ENCODE peak calls at places on chromosomes 6 and 20, in four cellular contexts. V is aorta, S is SJSA1, C is endodermal cell. J is an unnamed sample.
A peak's percentile ranks its signal among the peaks of the same experiment; 100 is the strongest.

GRCh38 chr6:46605091-46605797 is 47.4 kb downstream of the CYP39A1 start:
- DNase-seq in V (no peak), S (no peak), C (no peak), J (no peak)

GRCh38 chr6:32886674-32887383 is 32.8 kb downstream of the PSMB9 start:
- DNase-seq in V (no peak), S (peak; percentile 49), C (no peak), J (no peak)

GRCh38 chr6:37059344-37060194 is 54.1 kb downstream of the FGD2 start:
- DNase-seq in V (peak; percentile 84), S (peak; percentile 97), C (peak; percentile 94), J (peak; percentile 20)

GRCh38 chr20:61876931-61877330 is 188.8 kb downstream of the TAF4 start:
- DNase-seq in V (no peak), S (no peak), C (no peak), J (no peak)

GRCh38 chr6:33744895-33745546 is 1.7 kb downstream of the IP6K3 start:
- DNase-seq in V (no peak), S (peak; percentile 7), C (no peak), J (no peak)

GRCh38 chr6:14798996-14799588 is 446.8 kb upstream of the JARID2 start:
- DNase-seq in V (no peak), S (no peak), C (no peak), J (no peak)

GRCh38 chr20:52105573-52106422 is 85.8 kb downstream of the ZFP64 start:
- DNase-seq in V (no peak), S (no peak), C (peak; percentile 97), J (no peak)

GRCh38 chr6:160357088-160357487 is 8.9 kb downstream of the SLC22A3 start:
- DNase-seq in V (no peak), S (no peak), C (no peak), J (no peak)

GRCh38 chr20:10762216-10762615 is 88.4 kb upstream of the JAG1 start:
- DNase-seq in V (no peak), S (no peak), C (no peak), J (no peak)

GRCh38 chr6:24357336-24358218 is at the start of gene DCDC2:
- DNase-seq in V (peak; percentile 79), S (no peak), C (peak; percentile 49), J (no peak)

GRCh38 chr20:50191566-50192363 is 1.1 kb downstream of the CEBPB start:
- DNase-seq in V (peak; percentile 82), S (peak; percentile 76), C (peak; percentile 84), J (peak; percentile 53)

GRCh38 chr20:20754758-20755157 is 42.3 kb upstream of the RALGAPA2 start:
- DNase-seq in V (no peak), S (no peak), C (no peak), J (no peak)

GRCh38 chr6:121881974-121882667 is 446.7 kb downstream of the GJA1 start:
- DNase-seq in V (no peak), S (peak; percentile 55), C (no peak), J (no peak)

GRCh38 chr6:135939216-135939610 is 87.7 kb downstream of the PDE7B start:
- DNase-seq in V (no peak), S (no peak), C (no peak), J (no peak)

GRCh38 chr6:55916188-55916587 is 40.8 kb upstream of the BMP5 start:
- DNase-seq in V (no peak), S (peak; percentile 60), C (no peak), J (no peak)

GRCh38 chr20:142290-142689 is at the start of gene DEFB126:
- DNase-seq in V (no peak), S (no peak), C (no peak), J (no peak)

GRCh38 chr6:69974193-69974592 is 107.8 kb downstream of the COL19A1 start:
- DNase-seq in V (no peak), S (no peak), C (no peak), J (peak; percentile 0)

GRCh38 chr20:15395457-15395856 is 1058.0 kb upstream of the FLRT3 start:
- DNase-seq in V (no peak), S (no peak), C (no peak), J (no peak)

GRCh38 chr6:106186172-106186571 is 100.0 kb downstream of the PRDM1 start:
- DNase-seq in V (no peak), S (no peak), C (no peak), J (no peak)

GRCh38 chr6:106188104-106188794 is 102.1 kb downstream of the PRDM1 start:
- DNase-seq in V (no peak), S (no peak), C (no peak), J (no peak)

GRCh38 chr6:106185626-106186025 is 99.5 kb downstream of the PRDM1 start:
- DNase-seq in V (no peak), S (no peak), C (no peak), J (no peak)

GRCh38 chr6:106187424-106187982 is 101.4 kb downstream of the PRDM1 start:
- DNase-seq in V (no peak), S (no peak), C (no peak), J (no peak)

DNA sequence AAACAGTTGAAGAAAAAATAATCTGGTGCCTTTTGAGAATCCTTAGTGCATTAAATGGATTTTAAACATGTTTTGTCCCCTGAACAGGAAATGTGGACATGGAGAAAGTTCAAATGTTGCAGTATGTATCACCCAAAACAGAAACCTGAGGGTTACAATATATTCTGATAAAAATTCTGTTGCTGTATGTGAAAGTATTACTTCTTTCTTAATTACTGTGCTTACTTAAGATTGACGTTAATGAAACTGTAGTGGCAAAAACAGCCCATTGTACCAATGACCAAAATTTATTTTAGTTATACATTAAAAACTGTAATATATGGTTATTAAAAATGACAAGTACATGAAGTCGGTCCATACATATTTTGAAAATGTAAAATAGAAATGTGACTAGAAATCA is 100.6 kb downstream of the PRDM1 start:
- DNase-seq in V (no peak), S (no peak), C (no peak), J (no peak)
- H3K27ac ChIP-seq in V (no peak overlapping the region), S (no peak overlapping the region), C (no peak overlapping the region), J (no peak overlapping the region)

DNA sequence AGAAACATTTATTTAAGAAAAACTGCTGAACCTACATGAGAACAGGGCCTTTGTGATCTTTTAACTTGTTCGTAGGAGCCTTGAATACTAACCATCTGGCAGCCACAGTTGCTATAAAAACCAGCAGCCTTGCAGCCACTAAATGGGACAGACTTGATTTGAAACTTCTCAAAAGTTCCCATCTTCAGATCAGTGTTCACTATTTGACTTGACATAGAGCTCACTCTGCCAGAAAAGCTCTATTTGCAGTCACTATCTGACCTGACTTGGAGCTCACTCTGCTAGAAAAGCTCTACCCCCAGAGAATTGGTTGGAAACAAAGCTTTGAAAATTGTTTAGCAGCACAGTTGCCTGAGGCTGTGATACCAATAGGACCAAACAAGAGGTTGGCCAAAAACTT is 119.3 kb upstream of the F13A1 start:
- DNase-seq in V (no peak), S (no peak), C (no peak), J (no peak)
- H3K27ac ChIP-seq in V (no peak overlapping the region), S (no peak overlapping the region), C (no peak overlapping the region), J (no peak overlapping the region)

GRCh38 chr20:34269996-34270627 is 28.9 kb downstream of the ASIP start:
- DNase-seq in V (no peak), S (peak; percentile 44), C (no peak), J (no peak)
- H3K27ac ChIP-seq in V (no peak overlapping the region), S (no peak overlapping the region), C (no peak overlapping the region), J (no peak overlapping the region)

GRCh38 chr6:41939848-41940758 is 1.5 kb downstream of the CCND3 start:
- DNase-seq in V (no peak), S (no peak), C (peak; percentile 80), J (peak; percentile 38)
- H3K27ac ChIP-seq in V (no peak overlapping the region), S (peak overlapping the region; percentile 17), C (no peak overlapping the region), J (peak overlapping the region; percentile 84)